ENCODE peak calls at places on chromosome 15, in ten cellular contexts. H, Q, V, D, L, F, N, T, G and E are unnamed samples. For H3K4me1 and H3K9me3, the result is how much of the 10 kb centered on the place peaks cover.

GRCh38 chr15:84979651-84980050 is 2.0 kb upstream of the PDE8A start:
- DNase-seq in F (no peak), L (peak), H (no peak), G (no peak), D (no peak), V (no peak), T (no peak), Q (no peak), N (no peak), E (peak)

GRCh38 chr15:47577476-47577875 is 139.8 kb upstream of the SEMA6D start:
- DNase-seq in F (no peak), Q (no peak), G (no peak), H (no peak), N (no peak), L (no peak), T (no peak), D (no peak), V (no peak), E (no peak)

GRCh38 chr15:31274496-31275330 is 51.9 kb upstream of the KLF13 start:
- DNase-seq in G (no peak), T (peak), H (peak), L (peak), F (no peak), N (peak), V (no peak), Q (no peak), D (peak), E (peak)

GRCh38 chr15:25789206-25789605 is 73.9 kb downstream of the ATP10A start:
- DNase-seq in L (no peak), F (no peak), D (peak), T (no peak), G (peak), V (no peak), H (no peak), N (no peak), Q (no peak), E (no peak)

GRCh38 chr15:92226020-92226612 is 167.6 kb upstream of the ST8SIA2 start:
- DNase-seq in H (no peak), T (no peak), F (no peak), Q (peak), G (no peak), N (no peak), V (peak), D (no peak), L (peak), E (peak)

GRCh38 chr15:58077427-58077826 is 11.9 kb upstream of the ALDH1A2 start:
- DNase-seq in N (no peak), V (peak), F (no peak), T (no peak), D (no peak), Q (peak), G (no peak), H (no peak), L (peak), E (no peak)

GRCh38 chr15:70715840-70716510 is 47.4 kb downstream of the UACA start:
- DNase-seq in G (no peak), H (no peak), T (no peak), V (no peak), F (no peak), Q (no peak), L (no peak), N (no peak), D (no peak), E (no peak)

GRCh38 chr15:62326460-62327011 is 161.5 kb upstream of the C2CD4B start:
- DNase-seq in F (no peak), V (no peak), T (no peak), D (no peak), L (no peak), G (no peak), H (no peak), Q (no peak), N (no peak), E (no peak)

GRCh38 chr15:38714309-38715072 is 149.9 kb upstream of the RASGRP1 start:
- DNase-seq in L (peak), Q (peak), F (no peak), V (no peak), T (no peak), D (peak), N (no peak), G (no peak), H (no peak), E (no peak)

GRCh38 chr15:99249270-99249817 is at the start of gene TTC23:
- DNase-seq in G (no peak), H (no peak), Q (peak), L (peak), N (peak), V (peak), F (peak), T (no peak), D (no peak), E (peak)

GRCh38 chr15:88401972-88402656 is 65.1 kb downstream of the MRPL46 start:
- DNase-seq in H (no peak), V (no peak), L (peak), D (no peak), N (no peak), T (peak), Q (no peak), G (no peak), F (no peak), E (peak)

GRCh38 chr15:26702381-26702780 is 70.5 kb downstream of the GABRB3 start:
- DNase-seq in V (no peak), F (no peak), G (no peak), T (no peak), Q (no peak), L (no peak), N (no peak), D (no peak), H (no peak), E (no peak)

GRCh38 chr15:52780172-52780980 is 9.8 kb downstream of the ONECUT1 start:
- DNase-seq in N (peak), L (peak), Q (peak), H (peak), F (peak), V (peak), G (peak), T (no peak), D (no peak), E (peak)

GRCh38 chr15:80095959-80096358 is 36.5 kb downstream of the ZFAND6 start:
- DNase-seq in N (no peak), H (no peak), L (no peak), T (no peak), V (no peak), D (no peak), F (no peak), Q (no peak), G (no peak), E (no peak)
- H3K4me1 ChIP-seq in N (under half), H (under half), L (under half), T (under half), V (under half), D (half or more), F (under half), Q (under half), G (under half), E (under half)

DNA sequence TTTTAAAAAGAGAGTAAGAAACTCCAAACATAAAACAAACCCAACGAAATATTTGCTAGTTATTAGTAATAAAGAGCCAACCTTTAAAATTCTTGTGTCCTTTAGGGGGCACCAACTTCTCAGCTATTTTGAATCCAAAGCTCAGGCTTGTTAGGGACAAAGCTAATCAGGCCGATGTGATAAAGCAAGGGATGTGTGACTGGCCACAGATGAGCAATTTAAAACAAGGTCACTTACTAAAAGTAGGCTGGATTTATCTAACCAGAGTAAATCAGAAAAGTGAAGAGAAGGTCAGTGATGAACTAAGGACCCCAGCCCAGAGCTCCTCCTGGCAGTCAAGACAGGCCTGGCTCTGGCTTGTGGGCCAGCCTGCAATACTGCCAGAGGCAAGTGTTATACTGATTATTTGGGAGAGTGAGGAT is 108.5 kb downstream of the CYP19A1 start:
- DNase-seq in T (no peak), G (no peak), L (peak), F (peak), N (no peak), Q (no peak), H (no peak), D (no peak), V (no peak), E (no peak)
- TF ChIP-seq CTCF in T (no peak), G (peak), L (peak), F (peak), N (peak), Q (peak), H (peak), D (peak), V (peak), E (no peak)

GRCh38 chr15:36599824-36600365 is 20.5 kb downstream of the CDIN1 start:
- DNase-seq in D (no peak), Q (no peak), H (no peak), T (no peak), V (no peak), N (no peak), G (no peak), L (no peak), F (no peak), E (no peak)
- H3K9me3 ChIP-seq in D (under half), Q (under half), H (under half), T (under half), V (under half), N (under half), G (under half), L (under half), F (under half), E (under half)

GRCh38 chr15:60510006-60510405 is 31.1 kb upstream of the ICE2 start:
- DNase-seq in G (no peak), L (no peak), Q (peak), F (no peak), T (no peak), D (no peak), N (no peak), V (no peak), H (no peak), E (no peak)

GRCh38 chr15:60518511-60518910 is 39.6 kb upstream of the ICE2 start:
- DNase-seq in D (no peak), F (no peak), L (no peak), H (no peak), T (no peak), G (no peak), N (no peak), V (no peak), Q (no peak), E (no peak)

GRCh38 chr15:60511351-60512157 is 32.6 kb upstream of the ICE2 start:
- DNase-seq in Q (no peak), V (no peak), H (no peak), D (no peak), G (no peak), T (no peak), L (no peak), F (no peak), N (no peak), E (no peak)

GRCh38 chr15:60512937-60513336 is 34.0 kb upstream of the ICE2 start:
- DNase-seq in L (no peak), N (no peak), D (no peak), V (no peak), F (no peak), G (no peak), T (no peak), H (peak), Q (no peak), E (no peak)

DNA sequence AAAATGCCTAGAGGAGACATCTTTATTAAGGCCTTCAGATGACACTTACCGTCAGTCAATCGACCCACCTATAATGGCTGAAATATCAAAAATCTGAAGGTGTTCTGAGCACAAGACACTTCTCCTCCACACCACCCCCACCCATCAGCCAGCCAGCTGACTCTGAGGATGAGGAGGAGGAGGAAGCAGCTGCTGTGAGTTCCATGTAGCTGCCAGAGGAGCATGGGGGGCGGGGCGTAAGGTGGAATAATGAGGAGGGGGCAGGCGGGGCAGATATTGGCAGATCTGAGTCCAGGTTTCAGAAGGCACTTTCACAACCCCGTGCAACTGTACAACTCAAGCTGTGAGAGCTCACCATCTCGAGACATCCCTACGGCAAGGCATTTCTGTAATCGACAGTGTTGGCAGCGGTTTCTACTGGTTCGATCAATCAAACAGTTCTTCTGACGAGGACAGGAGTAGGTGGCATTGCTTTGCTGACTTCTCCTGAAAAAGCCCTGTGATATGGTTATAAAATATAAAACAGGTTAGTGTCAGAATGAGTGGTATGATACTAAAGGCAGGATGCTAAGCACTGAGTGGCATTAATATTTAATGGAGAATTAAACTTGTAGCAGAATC is 35.4 kb upstream of the ICE2 start:
- DNase-seq in V (no peak), T (no peak), Q (no peak), N (no peak), H (no peak), L (no peak), D (no peak), F (no peak), G (no peak), E (no peak)
- H3K4me1 ChIP-seq in V (under half), T (under half), Q (under half), N (under half), H (under half), L (under half), D (under half), F (under half), G (under half), E (under half)